ENCODE peak calls at places on chromosomes 3 and 15, in five cellular contexts. P is gastrocnemius medialis; G is stimulated activated CD4-positive, alpha-beta T cell treated with anti-CD3 and anti-CD28 coated beads, Interleukin-15, amount 100 ng/mL, for 1 hour; Y is NCI-H1105; U is aorta. B is an unnamed sample.

GRCh38 chr15:65535192-65535591 is 4.9 kb downstream of the HACD3 start:
- DNase-seq in P (no peak), G (no peak), Y (no peak), U (no peak), B (no peak)

GRCh38 chr3:56837196-56837955 is 35.6 kb upstream of the ARHGEF3 start:
- DNase-seq in P (no peak), G (no peak), Y (no peak), U (no peak), B (no peak)

GRCh38 chr15:51156957-51157356 is 62.3 kb upstream of the TNFAIP8L3 start:
- DNase-seq in P (no peak), G (no peak), Y (no peak), U (no peak), B (no peak)

GRCh38 chr3:24370352-24370751 is 124.3 kb downstream of the THRB start:
- DNase-seq in P (no peak), G (no peak), Y (no peak), U (no peak), B (no peak)

GRCh38 chr3:33488246-33488645 is 48.0 kb upstream of the UBP1 start:
- DNase-seq in P (no peak), G (no peak), Y (no peak), U (no peak), B (no peak)

GRCh38 chr3:105424412-105425152 is 57.9 kb downstream of the ALCAM start:
- DNase-seq in P (no peak), G (no peak), Y (no peak), U (no peak), B (no peak)

GRCh38 chr3:139122221-139122581 is 77.5 kb upstream of the PRR23C start:
- DNase-seq in P (no peak), G (no peak), Y (no peak), U (no peak), B (no peak)

GRCh38 chr3:86990171-86990733 is 697 bp downstream of the VGLL3 start:
- DNase-seq in P (no peak), G (no peak), Y (no peak), U (peak), B (no peak)

GRCh38 chr3:159266779-159267178 is 464.9 kb downstream of the MFSD1 start:
- DNase-seq in P (no peak), G (no peak), Y (peak), U (no peak), B (no peak)

GRCh38 chr3:149409351-149409750 is 31.9 kb upstream of the TM4SF1 start:
- DNase-seq in P (no peak), G (no peak), Y (no peak), U (no peak), B (no peak)